ENCODE peak calls at places on chromosome 19, in nine cellular contexts. One of them, this sample, is unnamed.
A peak's percentile ranks its signal among the peaks of the same experiment; 100 is the strongest.

GRCh38 chr19:14731200-14731599 is 41.4 kb downstream of the ZNF333 start:
- DNase-seq in DND-41: no peak
- DNase-seq in stimulated activated CD8-positive, alpha-beta memory T cell treated with anti-CD3 and anti-CD28 coated beads, Interleukin-2, amount 100 ng/mL, for 48 hours: no peak
- DNase-seq in activated naive CD8-positive, alpha-beta T cell treated with anti-CD3 and anti-CD28 coated beads for 36 hours: no peak
- DNase-seq in RWPE1: no peak
- DNase-seq in amniotic epithelial cell: no peak
- DNase-seq in GM19239: no peak
- DNase-seq in CD8-positive, alpha-beta memory T cell: no peak
- DNase-seq in astrocyte of the spinal cord: no peak
- DNase-seq in this sample: no peak

GRCh38 chr19:34295103-34295502 is 40.7 kb downstream of the GARRE1 start:
- DNase-seq in GM19239: no peak
- DNase-seq in stimulated activated CD8-positive, alpha-beta memory T cell treated with anti-CD3 and anti-CD28 coated beads, Interleukin-2, amount 100 ng/mL, for 48 hours: no peak
- DNase-seq in astrocyte of the spinal cord: no peak
- DNase-seq in amniotic epithelial cell: no peak
- DNase-seq in CD8-positive, alpha-beta memory T cell: no peak
- DNase-seq in RWPE1: no peak
- DNase-seq in DND-41: no peak
- DNase-seq in activated naive CD8-positive, alpha-beta T cell treated with anti-CD3 and anti-CD28 coated beads for 36 hours: no peak
- DNase-seq in this sample: no peak

GRCh38 chr19:45311640-45312039 is 11.0 kb downstream of the CKM start:
- DNase-seq in activated naive CD8-positive, alpha-beta T cell treated with anti-CD3 and anti-CD28 coated beads for 36 hours: no peak
- DNase-seq in amniotic epithelial cell: no peak
- DNase-seq in astrocyte of the spinal cord: no peak
- DNase-seq in CD8-positive, alpha-beta memory T cell: no peak
- DNase-seq in DND-41: no peak
- DNase-seq in GM19239: no peak
- DNase-seq in stimulated activated CD8-positive, alpha-beta memory T cell treated with anti-CD3 and anti-CD28 coated beads, Interleukin-2, amount 100 ng/mL, for 48 hours: no peak
- DNase-seq in RWPE1: no peak
- DNase-seq in this sample: no peak

GRCh38 chr19:36032251-36033104 is at the start of gene CLIP3:
- DNase-seq in CD8-positive, alpha-beta memory T cell: peak; percentile 37
- DNase-seq in RWPE1: no peak
- DNase-seq in amniotic epithelial cell: peak; percentile 51
- DNase-seq in stimulated activated CD8-positive, alpha-beta memory T cell treated with anti-CD3 and anti-CD28 coated beads, Interleukin-2, amount 100 ng/mL, for 48 hours: peak; percentile 29
- DNase-seq in astrocyte of the spinal cord: peak; percentile 63
- DNase-seq in GM19239: peak; percentile 66
- DNase-seq in activated naive CD8-positive, alpha-beta T cell treated with anti-CD3 and anti-CD28 coated beads for 36 hours: peak; percentile 47
- DNase-seq in DND-41: no peak
- DNase-seq in this sample: peak; percentile 87

GRCh38 chr19:28027116-28027515 is 1185.8 kb downstream of the UQCRFS1 start:
- DNase-seq in astrocyte of the spinal cord: no peak
- DNase-seq in stimulated activated CD8-positive, alpha-beta memory T cell treated with anti-CD3 and anti-CD28 coated beads, Interleukin-2, amount 100 ng/mL, for 48 hours: no peak
- DNase-seq in RWPE1: no peak
- DNase-seq in CD8-positive, alpha-beta memory T cell: no peak
- DNase-seq in DND-41: no peak
- DNase-seq in activated naive CD8-positive, alpha-beta T cell treated with anti-CD3 and anti-CD28 coated beads for 36 hours: no peak
- DNase-seq in GM19239: no peak
- DNase-seq in amniotic epithelial cell: no peak
- DNase-seq in this sample: no peak

GRCh38 chr19:51688665-51689571 is 4.2 kb upstream of the SPACA6 start:
- DNase-seq in activated naive CD8-positive, alpha-beta T cell treated with anti-CD3 and anti-CD28 coated beads for 36 hours: peak; percentile 17
- DNase-seq in CD8-positive, alpha-beta memory T cell: no peak
- DNase-seq in stimulated activated CD8-positive, alpha-beta memory T cell treated with anti-CD3 and anti-CD28 coated beads, Interleukin-2, amount 100 ng/mL, for 48 hours: no peak
- DNase-seq in RWPE1: peak; percentile 75
- DNase-seq in DND-41: no peak
- DNase-seq in astrocyte of the spinal cord: peak; percentile 98
- DNase-seq in amniotic epithelial cell: peak; percentile 98
- DNase-seq in GM19239: no peak
- DNase-seq in this sample: no peak

GRCh38 chr19:46487802-46488445 is 7.7 kb downstream of the PNMA8B start:
- DNase-seq in astrocyte of the spinal cord: peak; percentile 62
- DNase-seq in activated naive CD8-positive, alpha-beta T cell treated with anti-CD3 and anti-CD28 coated beads for 36 hours: peak; percentile 68
- DNase-seq in CD8-positive, alpha-beta memory T cell: peak; percentile 67
- DNase-seq in stimulated activated CD8-positive, alpha-beta memory T cell treated with anti-CD3 and anti-CD28 coated beads, Interleukin-2, amount 100 ng/mL, for 48 hours: peak; percentile 77
- DNase-seq in RWPE1: peak; percentile 75
- DNase-seq in DND-41: peak; percentile 70
- DNase-seq in GM19239: peak; percentile 83
- DNase-seq in amniotic epithelial cell: peak; percentile 49
- DNase-seq in this sample: peak; percentile 90

GRCh38 chr19:28221736-28222135 is 991.2 kb downstream of the UQCRFS1 start:
- DNase-seq in RWPE1: no peak
- DNase-seq in amniotic epithelial cell: no peak
- DNase-seq in stimulated activated CD8-positive, alpha-beta memory T cell treated with anti-CD3 and anti-CD28 coated beads, Interleukin-2, amount 100 ng/mL, for 48 hours: no peak
- DNase-seq in activated naive CD8-positive, alpha-beta T cell treated with anti-CD3 and anti-CD28 coated beads for 36 hours: no peak
- DNase-seq in GM19239: no peak
- DNase-seq in CD8-positive, alpha-beta memory T cell: no peak
- DNase-seq in DND-41: no peak
- DNase-seq in astrocyte of the spinal cord: no peak
- DNase-seq in this sample: no peak

GRCh38 chr19:34041922-34042521 is 130.3 kb upstream of the LSM14A start:
- DNase-seq in DND-41: peak; percentile 71
- DNase-seq in activated naive CD8-positive, alpha-beta T cell treated with anti-CD3 and anti-CD28 coated beads for 36 hours: peak; percentile 68
- DNase-seq in GM19239: peak; percentile 44
- DNase-seq in CD8-positive, alpha-beta memory T cell: peak; percentile 44
- DNase-seq in RWPE1: no peak
- DNase-seq in astrocyte of the spinal cord: peak; percentile 5
- DNase-seq in amniotic epithelial cell: peak; percentile 22
- DNase-seq in stimulated activated CD8-positive, alpha-beta memory T cell treated with anti-CD3 and anti-CD28 coated beads, Interleukin-2, amount 100 ng/mL, for 48 hours: peak; percentile 73
- DNase-seq in this sample: peak; percentile 68

GRCh38 chr19:3995619-3996018 is 10.4 kb upstream of the EEF2 start:
- DNase-seq in activated naive CD8-positive, alpha-beta T cell treated with anti-CD3 and anti-CD28 coated beads for 36 hours: no peak
- DNase-seq in astrocyte of the spinal cord: no peak
- DNase-seq in GM19239: no peak
- DNase-seq in RWPE1: no peak
- DNase-seq in stimulated activated CD8-positive, alpha-beta memory T cell treated with anti-CD3 and anti-CD28 coated beads, Interleukin-2, amount 100 ng/mL, for 48 hours: no peak
- DNase-seq in amniotic epithelial cell: no peak
- DNase-seq in CD8-positive, alpha-beta memory T cell: no peak
- DNase-seq in DND-41: no peak
- DNase-seq in this sample: no peak

GRCh38 chr19:4367781-4368127 is 24.4 kb downstream of the MPND start:
- DNase-seq in stimulated activated CD8-positive, alpha-beta memory T cell treated with anti-CD3 and anti-CD28 coated beads, Interleukin-2, amount 100 ng/mL, for 48 hours: no peak
- DNase-seq in GM19239: no peak
- DNase-seq in amniotic epithelial cell: no peak
- DNase-seq in activated naive CD8-positive, alpha-beta T cell treated with anti-CD3 and anti-CD28 coated beads for 36 hours: no peak
- DNase-seq in CD8-positive, alpha-beta memory T cell: no peak
- DNase-seq in astrocyte of the spinal cord: no peak
- DNase-seq in DND-41: no peak
- DNase-seq in RWPE1: no peak
- DNase-seq in this sample: no peak

GRCh38 chr19:32401992-32402391 is 3.6 kb upstream of the DPY19L3 start:
- DNase-seq in GM19239: no peak
- DNase-seq in activated naive CD8-positive, alpha-beta T cell treated with anti-CD3 and anti-CD28 coated beads for 36 hours: no peak
- DNase-seq in RWPE1: no peak
- DNase-seq in DND-41: no peak
- DNase-seq in stimulated activated CD8-positive, alpha-beta memory T cell treated with anti-CD3 and anti-CD28 coated beads, Interleukin-2, amount 100 ng/mL, for 48 hours: no peak
- DNase-seq in CD8-positive, alpha-beta memory T cell: no peak
- DNase-seq in amniotic epithelial cell: no peak
- DNase-seq in astrocyte of the spinal cord: no peak
- DNase-seq in this sample: no peak

GRCh38 chr19:36115453-36116343 is at the start of gene TBCB:
- DNase-seq in stimulated activated CD8-positive, alpha-beta memory T cell treated with anti-CD3 and anti-CD28 coated beads, Interleukin-2, amount 100 ng/mL, for 48 hours: peak; percentile 88
- DNase-seq in CD8-positive, alpha-beta memory T cell: no peak
- DNase-seq in activated naive CD8-positive, alpha-beta T cell treated with anti-CD3 and anti-CD28 coated beads for 36 hours: peak; percentile 11
- DNase-seq in DND-41: no peak
- DNase-seq in astrocyte of the spinal cord: peak; percentile 42
- DNase-seq in GM19239: peak; percentile 72
- DNase-seq in amniotic epithelial cell: peak; percentile 16
- DNase-seq in RWPE1: peak; percentile 66
- DNase-seq in this sample: peak; percentile 93

GRCh38 chr19:18650468-18651001 is 13.7 kb downstream of the KLHL26 start:
- DNase-seq in RWPE1: no peak
- DNase-seq in DND-41: no peak
- DNase-seq in activated naive CD8-positive, alpha-beta T cell treated with anti-CD3 and anti-CD28 coated beads for 36 hours: no peak
- DNase-seq in astrocyte of the spinal cord: peak; percentile 75
- DNase-seq in stimulated activated CD8-positive, alpha-beta memory T cell treated with anti-CD3 and anti-CD28 coated beads, Interleukin-2, amount 100 ng/mL, for 48 hours: no peak
- DNase-seq in CD8-positive, alpha-beta memory T cell: no peak
- DNase-seq in GM19239: no peak
- DNase-seq in amniotic epithelial cell: peak; percentile 47
- DNase-seq in this sample: no peak

GRCh38 chr19:372306-372890 is 27.8 kb upstream of the MIER2 start:
- DNase-seq in activated naive CD8-positive, alpha-beta T cell treated with anti-CD3 and anti-CD28 coated beads for 36 hours: no peak
- DNase-seq in CD8-positive, alpha-beta memory T cell: no peak
- DNase-seq in DND-41: no peak
- DNase-seq in RWPE1: no peak
- DNase-seq in amniotic epithelial cell: no peak
- DNase-seq in astrocyte of the spinal cord: peak; percentile 71
- DNase-seq in stimulated activated CD8-positive, alpha-beta memory T cell treated with anti-CD3 and anti-CD28 coated beads, Interleukin-2, amount 100 ng/mL, for 48 hours: no peak
- DNase-seq in GM19239: no peak
- DNase-seq in this sample: no peak

GRCh38 chr19:44371815-44372480 is 15.5 kb upstream of the ZNF112 start:
- DNase-seq in amniotic epithelial cell: no peak
- DNase-seq in stimulated activated CD8-positive, alpha-beta memory T cell treated with anti-CD3 and anti-CD28 coated beads, Interleukin-2, amount 100 ng/mL, for 48 hours: no peak
- DNase-seq in astrocyte of the spinal cord: no peak
- DNase-seq in DND-41: no peak
- DNase-seq in RWPE1: no peak
- DNase-seq in GM19239: no peak
- DNase-seq in CD8-positive, alpha-beta memory T cell: no peak
- DNase-seq in activated naive CD8-positive, alpha-beta T cell treated with anti-CD3 and anti-CD28 coated beads for 36 hours: no peak
- DNase-seq in this sample: no peak

GRCh38 chr19:6856749-6857372 is 30.5 kb upstream of the ADGRE1 start:
- DNase-seq in activated naive CD8-positive, alpha-beta T cell treated with anti-CD3 and anti-CD28 coated beads for 36 hours: no peak
- DNase-seq in CD8-positive, alpha-beta memory T cell: no peak
- DNase-seq in astrocyte of the spinal cord: no peak
- DNase-seq in amniotic epithelial cell: no peak
- DNase-seq in stimulated activated CD8-positive, alpha-beta memory T cell treated with anti-CD3 and anti-CD28 coated beads, Interleukin-2, amount 100 ng/mL, for 48 hours: no peak
- DNase-seq in RWPE1: no peak
- DNase-seq in DND-41: no peak
- DNase-seq in GM19239: no peak
- DNase-seq in this sample: no peak

GRCh38 chr19:459724-460511 is 915 bp downstream of the SHC2 start:
- DNase-seq in GM19239: no peak
- DNase-seq in DND-41: no peak
- DNase-seq in CD8-positive, alpha-beta memory T cell: peak; percentile 23
- DNase-seq in activated naive CD8-positive, alpha-beta T cell treated with anti-CD3 and anti-CD28 coated beads for 36 hours: peak; percentile 18
- DNase-seq in stimulated activated CD8-positive, alpha-beta memory T cell treated with anti-CD3 and anti-CD28 coated beads, Interleukin-2, amount 100 ng/mL, for 48 hours: no peak
- DNase-seq in amniotic epithelial cell: peak; percentile 18
- DNase-seq in RWPE1: peak; percentile 70
- DNase-seq in astrocyte of the spinal cord: peak; percentile 40
- DNase-seq in this sample: peak; percentile 60

GRCh38 chr19:28051047-28051446 is 1161.9 kb downstream of the UQCRFS1 start:
- DNase-seq in astrocyte of the spinal cord: no peak
- DNase-seq in RWPE1: no peak
- DNase-seq in stimulated activated CD8-positive, alpha-beta memory T cell treated with anti-CD3 and anti-CD28 coated beads, Interleukin-2, amount 100 ng/mL, for 48 hours: no peak
- DNase-seq in activated naive CD8-positive, alpha-beta T cell treated with anti-CD3 and anti-CD28 coated beads for 36 hours: no peak
- DNase-seq in amniotic epithelial cell: no peak
- DNase-seq in DND-41: peak; percentile 8
- DNase-seq in GM19239: no peak
- DNase-seq in CD8-positive, alpha-beta memory T cell: no peak
- DNase-seq in this sample: no peak

GRCh38 chr19:10061717-10062310 is 24.3 kb upstream of the SHFL start:
- DNase-seq in RWPE1: peak; percentile 41
- DNase-seq in activated naive CD8-positive, alpha-beta T cell treated with anti-CD3 and anti-CD28 coated beads for 36 hours: no peak
- DNase-seq in amniotic epithelial cell: no peak
- DNase-seq in astrocyte of the spinal cord: no peak
- DNase-seq in DND-41: peak; percentile 50
- DNase-seq in GM19239: no peak
- DNase-seq in CD8-positive, alpha-beta memory T cell: no peak
- DNase-seq in stimulated activated CD8-positive, alpha-beta memory T cell treated with anti-CD3 and anti-CD28 coated beads, Interleukin-2, amount 100 ng/mL, for 48 hours: no peak
- DNase-seq in this sample: no peak

GRCh38 chr19:42250666-42251531 is 4.0 kb downstream of the ERF start:
- DNase-seq in astrocyte of the spinal cord: peak; percentile 61
- DNase-seq in GM19239: no peak
- DNase-seq in CD8-positive, alpha-beta memory T cell: no peak
- DNase-seq in RWPE1: no peak
- DNase-seq in DND-41: no peak
- DNase-seq in activated naive CD8-positive, alpha-beta T cell treated with anti-CD3 and anti-CD28 coated beads for 36 hours: peak; percentile 51
- DNase-seq in amniotic epithelial cell: peak; percentile 43
- DNase-seq in stimulated activated CD8-positive, alpha-beta memory T cell treated with anti-CD3 and anti-CD28 coated beads, Interleukin-2, amount 100 ng/mL, for 48 hours: no peak
- DNase-seq in this sample: no peak

GRCh38 chr19:43562698-43563241 is 12.6 kb downstream of the XRCC1 start:
- DNase-seq in activated naive CD8-positive, alpha-beta T cell treated with anti-CD3 and anti-CD28 coated beads for 36 hours: peak; percentile 73
- DNase-seq in amniotic epithelial cell: peak; percentile 78
- DNase-seq in RWPE1: no peak
- DNase-seq in DND-41: peak; percentile 88
- DNase-seq in stimulated activated CD8-positive, alpha-beta memory T cell treated with anti-CD3 and anti-CD28 coated beads, Interleukin-2, amount 100 ng/mL, for 48 hours: peak; percentile 46
- DNase-seq in astrocyte of the spinal cord: peak; percentile 91
- DNase-seq in CD8-positive, alpha-beta memory T cell: peak; percentile 79
- DNase-seq in GM19239: no peak
- DNase-seq in this sample: peak; percentile 54

GRCh38 chr19:45766293-45766918 is 2.6 kb downstream of the SIX5 start:
- DNase-seq in DND-41: no peak
- DNase-seq in GM19239: no peak
- DNase-seq in CD8-positive, alpha-beta memory T cell: no peak
- DNase-seq in astrocyte of the spinal cord: no peak
- DNase-seq in RWPE1: no peak
- DNase-seq in amniotic epithelial cell: no peak
- DNase-seq in stimulated activated CD8-positive, alpha-beta memory T cell treated with anti-CD3 and anti-CD28 coated beads, Interleukin-2, amount 100 ng/mL, for 48 hours: no peak
- DNase-seq in activated naive CD8-positive, alpha-beta T cell treated with anti-CD3 and anti-CD28 coated beads for 36 hours: no peak
- DNase-seq in this sample: no peak

GRCh38 chr19:10748195-10748923 is 30.5 kb downstream of the DNM2 start:
- DNase-seq in activated naive CD8-positive, alpha-beta T cell treated with anti-CD3 and anti-CD28 coated beads for 36 hours: no peak
- DNase-seq in DND-41: no peak
- DNase-seq in RWPE1: no peak
- DNase-seq in stimulated activated CD8-positive, alpha-beta memory T cell treated with anti-CD3 and anti-CD28 coated beads, Interleukin-2, amount 100 ng/mL, for 48 hours: no peak
- DNase-seq in CD8-positive, alpha-beta memory T cell: no peak
- DNase-seq in amniotic epithelial cell: no peak
- DNase-seq in GM19239: no peak
- DNase-seq in astrocyte of the spinal cord: no peak
- DNase-seq in this sample: no peak

GRCh38 chr19:47227347-47228167 is 3.4 kb downstream of the BBC3 start:
- DNase-seq in RWPE1: peak; percentile 86
- DNase-seq in DND-41: no peak
- DNase-seq in amniotic epithelial cell: peak; percentile 92
- DNase-seq in stimulated activated CD8-positive, alpha-beta memory T cell treated with anti-CD3 and anti-CD28 coated beads, Interleukin-2, amount 100 ng/mL, for 48 hours: no peak
- DNase-seq in activated naive CD8-positive, alpha-beta T cell treated with anti-CD3 and anti-CD28 coated beads for 36 hours: peak; percentile 67
- DNase-seq in CD8-positive, alpha-beta memory T cell: peak; percentile 38
- DNase-seq in GM19239: no peak
- DNase-seq in astrocyte of the spinal cord: peak; percentile 94
- DNase-seq in this sample: peak; percentile 86

GRCh38 chr19:18603255-18603957 is 3.2 kb downstream of the CRLF1 start:
- DNase-seq in amniotic epithelial cell: no peak
- DNase-seq in stimulated activated CD8-positive, alpha-beta memory T cell treated with anti-CD3 and anti-CD28 coated beads, Interleukin-2, amount 100 ng/mL, for 48 hours: no peak
- DNase-seq in CD8-positive, alpha-beta memory T cell: no peak
- DNase-seq in astrocyte of the spinal cord: peak; percentile 7
- DNase-seq in DND-41: no peak
- DNase-seq in RWPE1: no peak
- DNase-seq in activated naive CD8-positive, alpha-beta T cell treated with anti-CD3 and anti-CD28 coated beads for 36 hours: no peak
- DNase-seq in GM19239: no peak
- DNase-seq in this sample: peak; percentile 53

GRCh38 chr19:4713384-4713951 is 10.2 kb downstream of the DPP9 start:
- DNase-seq in GM19239: no peak
- DNase-seq in RWPE1: peak; percentile 99
- DNase-seq in stimulated activated CD8-positive, alpha-beta memory T cell treated with anti-CD3 and anti-CD28 coated beads, Interleukin-2, amount 100 ng/mL, for 48 hours: no peak
- DNase-seq in CD8-positive, alpha-beta memory T cell: no peak
- DNase-seq in astrocyte of the spinal cord: peak; percentile 98
- DNase-seq in activated naive CD8-positive, alpha-beta T cell treated with anti-CD3 and anti-CD28 coated beads for 36 hours: no peak
- DNase-seq in amniotic epithelial cell: peak; percentile 81
- DNase-seq in DND-41: no peak
- DNase-seq in this sample: no peak

GRCh38 chr19:2371656-2372055 is 11.6 kb downstream of the TMPRSS9 start:
- DNase-seq in stimulated activated CD8-positive, alpha-beta memory T cell treated with anti-CD3 and anti-CD28 coated beads, Interleukin-2, amount 100 ng/mL, for 48 hours: no peak
- DNase-seq in astrocyte of the spinal cord: no peak
- DNase-seq in GM19239: no peak
- DNase-seq in RWPE1: no peak
- DNase-seq in CD8-positive, alpha-beta memory T cell: no peak
- DNase-seq in DND-41: no peak
- DNase-seq in amniotic epithelial cell: no peak
- DNase-seq in activated naive CD8-positive, alpha-beta T cell treated with anti-CD3 and anti-CD28 coated beads for 36 hours: no peak
- DNase-seq in this sample: no peak

GRCh38 chr19:45591004-45591637 is 6.5 kb upstream of the OPA3 start:
- DNase-seq in DND-41: no peak
- DNase-seq in stimulated activated CD8-positive, alpha-beta memory T cell treated with anti-CD3 and anti-CD28 coated beads, Interleukin-2, amount 100 ng/mL, for 48 hours: peak; percentile 28
- DNase-seq in astrocyte of the spinal cord: peak; percentile 19
- DNase-seq in GM19239: no peak
- DNase-seq in amniotic epithelial cell: peak; percentile 34
- DNase-seq in RWPE1: no peak
- DNase-seq in CD8-positive, alpha-beta memory T cell: no peak
- DNase-seq in activated naive CD8-positive, alpha-beta T cell treated with anti-CD3 and anti-CD28 coated beads for 36 hours: peak; percentile 56
- DNase-seq in this sample: peak; percentile 80